ENCODE peak calls at places on chromosomes 4 and X, in four cellular contexts. V is brain microvascular endothelial cell, A is BJ, F is Caco-2. N is an unnamed sample.

GRCh38 chrX:124001581-124001980 is 40.1 kb downstream of the STAG2 start:
- DNase-seq in V (no peak), A (no peak), F (no peak), N (no peak)

GRCh38 chr4:56215901-56216300 is 171.4 kb downstream of the AASDH start:
- DNase-seq in V (peak), A (no peak), F (no peak), N (no peak)

GRCh38 chrX:40478457-40479065 is 102.2 kb upstream of the ATP6AP2 start:
- DNase-seq in V (no peak), A (no peak), F (no peak), N (no peak)

GRCh38 chr4:183154701-183155391 is 55.8 kb downstream of the WWC2 start:
- DNase-seq in V (no peak), A (no peak), F (peak), N (no peak)

GRCh38 chrX:11619426-11619825 is 46.3 kb downstream of the ARHGAP6 start:
- DNase-seq in V (no peak), A (no peak), F (no peak), N (no peak)

GRCh38 chrX:11702965-11703631 is 37.4 kb upstream of the ARHGAP6 start:
- DNase-seq in V (no peak), A (no peak), F (no peak), N (no peak)

GRCh38 chrX:77431227-77431626 is 16.0 kb upstream of the FGF16 start:
- DNase-seq in V (no peak), A (peak), F (no peak), N (peak)

GRCh38 chrX:71301195-71301924 is at the start of gene ITGB1BP2:
- DNase-seq in V (no peak), A (peak), F (peak), N (no peak)

GRCh38 chrX:131763674-131764073 is 219.8 kb downstream of the OR13H1 start:
- DNase-seq in V (peak), A (no peak), F (no peak), N (peak)

GRCh38 chr4:107183155-107183774 is 147.2 kb upstream of the DKK2 start:
- DNase-seq in V (peak), A (no peak), F (peak), N (peak)

GRCh38 chr4:8722556-8722955 is 130.0 kb downstream of the CPZ start:
- DNase-seq in V (no peak), A (no peak), F (no peak), N (no peak)

DNA sequence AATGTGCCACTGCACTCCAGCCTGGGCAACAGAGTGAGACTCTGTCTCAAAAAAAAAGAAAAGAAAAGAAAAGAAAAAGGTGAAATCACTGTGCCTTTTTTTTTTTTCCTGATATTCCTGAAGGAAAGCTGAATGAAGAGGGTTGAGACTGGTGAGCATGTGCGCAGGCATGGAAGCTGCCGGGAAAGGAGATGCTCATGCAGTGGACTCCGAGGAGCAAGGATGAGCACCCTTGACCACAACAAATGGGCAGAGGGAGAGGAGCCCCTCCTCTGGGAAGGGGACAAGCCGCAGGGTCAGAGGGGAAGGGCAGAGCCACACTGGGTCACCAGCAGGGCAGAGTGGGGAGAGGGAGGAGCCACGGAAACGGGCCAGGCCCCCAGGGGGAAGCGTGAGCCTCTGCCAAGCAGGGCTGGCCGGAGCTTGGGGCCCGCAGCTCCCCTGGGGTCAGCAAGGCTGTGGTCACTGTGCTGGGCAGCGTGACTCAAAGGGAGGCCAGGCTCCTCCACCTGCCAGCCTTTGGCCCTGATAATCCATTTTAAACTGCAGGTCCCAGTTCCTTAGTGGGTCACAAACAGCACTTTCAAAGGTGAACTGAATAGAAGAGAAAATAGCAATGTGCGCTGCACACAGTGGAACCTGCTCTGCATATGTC is 79.8 kb downstream of the NAT8L start:
- DNase-seq in V (no peak), A (no peak), F (no peak), N (no peak)
- TF ChIP-seq CTCF in V (no peak), A (no peak), F (no peak), N (no peak)

GRCh38 chr4:128158894-128159293 is 97.8 kb downstream of the LARP1B start:
- DNase-seq in V (no peak), A (no peak), F (no peak), N (no peak)
- TF ChIP-seq CTCF in V (no peak), A (no peak), F (no peak), N (no peak)

GRCh38 chr4:120809518-120809917 is 113.0 kb downstream of the PRDM5 start:
- DNase-seq in V (no peak), A (no peak), F (no peak), N (no peak)
- TF ChIP-seq CTCF in V (peak), A (no peak), F (peak), N (no peak)

DNA sequence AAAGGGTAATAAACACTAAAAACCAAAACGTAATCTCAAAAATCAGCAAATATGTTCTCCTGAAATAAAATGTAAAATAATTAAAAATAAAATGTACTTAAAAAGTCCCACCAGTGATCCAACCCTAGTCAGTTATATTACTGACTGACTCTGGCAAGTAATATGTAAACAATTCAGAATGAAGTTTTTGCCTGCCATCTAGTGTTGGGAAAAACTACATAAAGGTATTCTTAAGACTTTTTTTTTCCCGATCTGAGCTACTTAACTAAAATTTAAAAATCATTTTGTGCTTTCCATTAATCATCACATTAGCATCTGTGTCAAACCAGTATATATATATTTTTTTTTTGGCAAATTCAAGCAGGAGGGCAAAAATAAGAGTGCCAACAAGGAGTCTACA is 24.0 kb downstream of the RCHY1 start:
- DNase-seq in V (no peak), A (no peak), F (no peak), N (no peak)
- TF ChIP-seq CTCF in V (peak), A (peak), F (peak), N (peak)

GRCh38 chr4:142278663-142279062 is 567.4 kb downstream of the INPP4B start:
- DNase-seq in V (no peak), A (no peak), F (no peak), N (no peak)

GRCh38 chr4:142285222-142285583 is 560.9 kb downstream of the INPP4B start:
- DNase-seq in V (no peak), A (no peak), F (no peak), N (no peak)

GRCh38 chr4:142284402-142285221 is 561.5 kb downstream of the INPP4B start:
- DNase-seq in V (no peak), A (no peak), F (no peak), N (no peak)

GRCh38 chr4:142281999-142282398 is 564.1 kb downstream of the INPP4B start:
- DNase-seq in V (no peak), A (no peak), F (no peak), N (no peak)

DNA sequence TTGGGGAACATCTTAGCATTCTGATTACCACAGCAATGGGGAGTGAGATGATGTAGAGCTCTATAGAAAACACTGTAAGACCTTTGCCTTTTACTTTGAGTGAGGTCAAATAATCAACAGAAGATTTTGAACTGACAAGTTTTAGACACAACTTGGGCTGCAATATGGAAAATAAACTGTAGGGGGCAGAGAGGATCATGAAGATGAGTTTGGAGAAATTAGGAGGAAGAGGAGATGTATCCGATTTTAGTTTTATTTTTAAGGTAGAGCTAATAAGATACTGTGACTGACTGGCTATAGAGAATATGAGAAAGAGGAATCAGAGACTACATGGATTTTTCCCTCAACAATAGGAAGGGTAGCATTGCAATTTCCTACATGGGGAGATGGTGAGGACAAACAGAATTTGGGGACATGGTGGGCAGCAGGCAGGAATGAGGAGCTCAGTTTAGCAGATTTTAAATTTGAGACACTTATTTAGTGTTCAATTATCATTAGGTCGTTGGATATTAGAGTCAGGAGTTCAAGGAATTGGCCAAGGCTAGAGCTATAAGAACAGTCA is 563.1 kb downstream of the INPP4B start:
- DNase-seq in V (no peak), A (no peak), F (no peak), N (no peak)
- TF ChIP-seq CTCF in V (peak), A (peak), F (peak), N (peak)

GRCh38 chr4:46390353-46391058 is 578 bp upstream of the GABRA2 start:
- DNase-seq in V (no peak), A (no peak), F (no peak), N (no peak)

GRCh38 chr4:46389301-46389761 is 597 bp downstream of the GABRA2 start:
- DNase-seq in V (no peak), A (no peak), F (peak), N (no peak)

GRCh38 chr4:46388860-46389259 is 1.1 kb downstream of the GABRA2 start:
- DNase-seq in V (no peak), A (no peak), F (no peak), N (no peak)

GRCh38 chr4:46386570-46386969 is 3.4 kb downstream of the GABRA2 start:
- DNase-seq in V (no peak), A (no peak), F (no peak), N (no peak)

DNA sequence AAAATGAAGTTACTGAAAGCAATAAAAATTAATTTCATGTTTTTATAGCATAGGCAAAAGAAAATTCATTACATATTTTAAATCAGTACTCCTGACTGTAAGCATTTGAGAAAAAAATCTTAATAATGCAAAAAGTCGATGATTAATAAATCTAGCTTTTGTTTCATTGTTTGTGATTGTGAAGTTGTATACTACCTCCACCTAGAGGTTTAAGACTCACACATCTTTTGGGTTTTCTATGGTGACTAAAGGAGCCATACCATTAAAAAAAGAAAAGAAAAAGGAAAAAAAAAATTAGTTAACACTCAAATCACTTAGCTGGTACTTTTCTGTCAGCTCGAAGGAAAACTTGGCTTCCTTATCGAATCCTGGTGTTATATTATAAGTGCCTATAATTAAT is 2.0 kb downstream of the GABRA2 start:
- DNase-seq in V (no peak), A (no peak), F (no peak), N (no peak)
- TF ChIP-seq CTCF in V (no peak), A (no peak), F (no peak), N (no peak)

DNA sequence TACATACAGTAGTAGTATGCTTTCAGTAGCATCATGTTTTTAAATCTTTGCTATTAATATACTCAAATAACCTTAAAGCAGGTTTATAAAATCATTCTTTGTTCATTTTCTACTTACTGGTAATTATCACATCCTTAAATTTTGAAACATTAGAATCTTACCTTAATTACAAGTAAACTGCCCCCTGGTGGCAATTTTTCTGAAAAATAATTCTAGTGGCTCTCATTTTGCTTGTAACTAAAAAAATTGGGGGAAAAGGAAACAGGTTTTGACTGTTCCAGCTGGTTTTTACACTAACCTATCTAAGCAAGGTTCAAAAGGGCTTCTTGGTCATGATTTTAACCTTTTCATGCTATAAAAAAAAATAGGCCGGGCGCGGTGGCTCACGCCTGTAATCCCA is 18.5 kb upstream of the DCAF4L1 start:
- DNase-seq in V (peak), A (no peak), F (no peak), N (no peak)
- TF ChIP-seq CTCF in V (no peak), A (peak), F (peak), N (peak)

DNA sequence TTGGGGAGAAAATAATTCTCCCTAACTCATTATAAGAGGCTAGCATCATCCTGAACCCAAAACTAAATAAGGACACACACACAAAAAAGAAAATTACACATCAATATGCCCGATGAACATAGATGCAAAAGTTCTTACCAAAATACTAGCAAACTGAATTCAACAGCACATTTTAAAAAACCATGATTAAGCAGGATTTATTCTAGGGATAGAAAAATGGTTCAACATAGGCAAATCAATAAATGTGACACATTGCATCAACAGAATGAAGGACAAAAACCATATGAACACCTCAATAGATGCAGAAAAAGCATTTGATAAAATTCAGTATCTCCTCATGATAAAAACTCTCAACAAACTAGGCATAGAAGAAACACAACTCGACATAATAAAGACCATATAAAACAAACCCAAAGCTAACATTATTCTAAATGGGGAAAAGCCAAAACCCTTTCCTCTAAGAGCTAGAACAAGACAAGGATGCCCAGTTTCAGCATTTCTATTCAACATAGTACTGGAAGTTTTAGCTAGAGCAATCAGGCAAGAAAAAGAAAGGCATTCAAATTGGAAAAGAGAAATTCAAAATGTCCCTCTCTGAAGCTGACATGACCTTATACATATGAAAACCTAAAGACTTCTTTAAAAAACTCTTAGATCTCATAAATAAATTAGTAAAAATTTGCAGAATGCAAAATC is 200.9 kb downstream of the NKX6-1 start:
- DNase-seq in V (no peak), A (no peak), F (no peak), N (no peak)
- TF ChIP-seq CTCF in V (no peak), A (no peak), F (no peak), N (no peak)

N was measured in AG09319.